ENCODE peak calls at places on chromosomes 4 and X, in eight cellular contexts. One of them, this sample, is unnamed.

GRCh38 chr4:24372915-24373314 is 211.4 kb downstream of the DHX15 start:
- DNase-seq in heart left ventricle: no peak
- DNase-seq in endothelial cell: no peak
- DNase-seq in colonic mucosa: no peak
- DNase-seq in astrocyte of the spinal cord: no peak
- DNase-seq in ascending aorta: no peak
- DNase-seq in sigmoid colon: no peak
- DNase-seq in SK-N-SH: no peak
- DNase-seq in this sample: no peak

GRCh38 chr4:788636-789297 is 37.2 kb downstream of the CPLX1 start:
- DNase-seq in heart left ventricle: no peak
- DNase-seq in endothelial cell: no peak
- DNase-seq in colonic mucosa: peak
- DNase-seq in astrocyte of the spinal cord: no peak
- DNase-seq in ascending aorta: no peak
- DNase-seq in sigmoid colon: peak
- DNase-seq in SK-N-SH: peak
- DNase-seq in this sample: no peak

GRCh38 chr4:2249526-2249991 is 7.6 kb upstream of the HAUS3 start:
- DNase-seq in heart left ventricle: no peak
- DNase-seq in endothelial cell: no peak
- DNase-seq in colonic mucosa: no peak
- DNase-seq in astrocyte of the spinal cord: no peak
- DNase-seq in ascending aorta: peak
- DNase-seq in sigmoid colon: no peak
- DNase-seq in SK-N-SH: no peak
- DNase-seq in this sample: no peak

GRCh38 chr4:120517966-120518365 is 404.6 kb downstream of the PRDM5 start:
- DNase-seq in heart left ventricle: peak
- DNase-seq in endothelial cell: no peak
- DNase-seq in colonic mucosa: peak
- DNase-seq in astrocyte of the spinal cord: peak
- DNase-seq in ascending aorta: no peak
- DNase-seq in sigmoid colon: peak
- DNase-seq in SK-N-SH: peak
- DNase-seq in this sample: no peak

GRCh38 chr4:142016031-142016430 is 379.6 kb downstream of the IL15 start:
- DNase-seq in heart left ventricle: no peak
- DNase-seq in endothelial cell: no peak
- DNase-seq in colonic mucosa: no peak
- DNase-seq in astrocyte of the spinal cord: no peak
- DNase-seq in ascending aorta: no peak
- DNase-seq in sigmoid colon: no peak
- DNase-seq in SK-N-SH: no peak
- DNase-seq in this sample: no peak

GRCh38 chr4:14883166-14883565 is 119.1 kb upstream of the CPEB2 start:
- DNase-seq in heart left ventricle: no peak
- DNase-seq in endothelial cell: no peak
- DNase-seq in colonic mucosa: no peak
- DNase-seq in astrocyte of the spinal cord: no peak
- DNase-seq in ascending aorta: no peak
- DNase-seq in sigmoid colon: no peak
- DNase-seq in SK-N-SH: no peak
- DNase-seq in this sample: no peak

GRCh38 chr4:63233679-63234078 is 1175.6 kb downstream of the TECRL start:
- DNase-seq in heart left ventricle: no peak
- DNase-seq in endothelial cell: no peak
- DNase-seq in colonic mucosa: no peak
- DNase-seq in astrocyte of the spinal cord: no peak
- DNase-seq in ascending aorta: no peak
- DNase-seq in sigmoid colon: no peak
- DNase-seq in SK-N-SH: no peak
- DNase-seq in this sample: no peak

GRCh38 chrX:1397441-1397840 is 5.5 kb upstream of the SLC25A6 start:
- DNase-seq in heart left ventricle: no peak
- DNase-seq in endothelial cell: no peak
- DNase-seq in colonic mucosa: no peak
- DNase-seq in astrocyte of the spinal cord: no peak
- DNase-seq in ascending aorta: no peak
- DNase-seq in sigmoid colon: peak
- DNase-seq in SK-N-SH: no peak
- DNase-seq in this sample: no peak

GRCh38 chr4:140309124-140309870 is 64.1 kb upstream of the SCOC start:
- DNase-seq in heart left ventricle: no peak
- DNase-seq in endothelial cell: no peak
- DNase-seq in colonic mucosa: peak
- DNase-seq in astrocyte of the spinal cord: peak
- DNase-seq in ascending aorta: no peak
- DNase-seq in sigmoid colon: no peak
- DNase-seq in SK-N-SH: no peak
- DNase-seq in this sample: no peak
- TF ChIP-seq CTCF in heart left ventricle: peak
- TF ChIP-seq CTCF in endothelial cell: no peak
- TF ChIP-seq CTCF in colonic mucosa: no peak
- TF ChIP-seq CTCF in astrocyte of the spinal cord: peak
- TF ChIP-seq CTCF in ascending aorta: no peak
- TF ChIP-seq CTCF in sigmoid colon: no peak
- TF ChIP-seq CTCF in SK-N-SH: peak
- TF ChIP-seq CTCF in this sample: no peak

DNA sequence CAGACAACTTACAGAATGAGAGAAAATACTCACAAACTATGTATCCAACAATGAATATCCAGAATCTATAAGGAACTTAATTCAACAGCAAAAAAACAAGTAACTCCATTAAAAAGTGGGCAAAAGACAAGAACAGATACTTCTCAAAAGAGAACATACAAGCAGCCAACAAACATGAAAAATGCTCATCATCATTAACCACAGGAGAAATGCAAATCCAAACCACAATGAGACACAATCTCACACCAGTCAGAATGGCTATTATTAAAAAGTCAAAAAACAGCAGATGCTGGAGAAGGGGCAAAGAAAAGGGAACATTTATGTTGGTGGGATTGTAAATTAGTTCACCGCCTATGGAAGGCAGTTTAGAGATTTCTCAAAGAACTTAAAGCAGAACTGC is 150.3 kb downstream of the FGF16 start:
- DNase-seq in heart left ventricle: no peak
- DNase-seq in endothelial cell: no peak
- DNase-seq in colonic mucosa: no peak
- DNase-seq in astrocyte of the spinal cord: no peak
- DNase-seq in ascending aorta: no peak
- DNase-seq in sigmoid colon: no peak
- DNase-seq in SK-N-SH: no peak
- DNase-seq in this sample: no peak
- TF ChIP-seq CTCF in heart left ventricle: no peak
- TF ChIP-seq CTCF in endothelial cell: no peak
- TF ChIP-seq CTCF in colonic mucosa: no peak
- TF ChIP-seq CTCF in astrocyte of the spinal cord: no peak
- TF ChIP-seq CTCF in ascending aorta: no peak
- TF ChIP-seq CTCF in sigmoid colon: no peak
- TF ChIP-seq CTCF in SK-N-SH: no peak
- TF ChIP-seq CTCF in this sample: no peak

DNA sequence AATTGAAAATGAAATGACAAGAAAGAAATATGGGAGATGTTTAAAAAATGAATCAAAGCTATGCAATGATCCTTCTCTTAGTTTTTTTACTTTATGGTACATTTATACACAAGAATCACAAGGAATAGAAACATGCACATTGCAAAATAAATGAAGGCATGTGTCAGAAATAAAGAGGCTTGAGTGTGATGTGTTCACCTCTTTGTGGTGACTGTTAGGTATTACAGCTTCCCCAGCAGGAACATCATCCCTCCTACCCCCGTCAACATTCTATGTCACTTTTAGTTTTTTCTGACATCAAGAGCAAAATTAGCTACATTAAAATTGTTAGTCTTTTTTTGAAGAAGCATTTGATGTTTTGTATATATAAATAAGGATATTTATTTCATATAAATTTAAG is 214.8 kb downstream of the SLC4A4 start:
- DNase-seq in heart left ventricle: no peak
- DNase-seq in endothelial cell: no peak
- DNase-seq in colonic mucosa: no peak
- DNase-seq in astrocyte of the spinal cord: peak
- DNase-seq in ascending aorta: no peak
- DNase-seq in sigmoid colon: no peak
- DNase-seq in SK-N-SH: peak
- DNase-seq in this sample: no peak
- TF ChIP-seq CTCF in heart left ventricle: peak
- TF ChIP-seq CTCF in endothelial cell: peak
- TF ChIP-seq CTCF in colonic mucosa: peak
- TF ChIP-seq CTCF in astrocyte of the spinal cord: peak
- TF ChIP-seq CTCF in ascending aorta: peak
- TF ChIP-seq CTCF in sigmoid colon: no peak
- TF ChIP-seq CTCF in SK-N-SH: peak
- TF ChIP-seq CTCF in this sample: no peak

GRCh38 chr4:74158561-74159396 is 861 bp downstream of the MTHFD2L start:
- DNase-seq in heart left ventricle: no peak
- DNase-seq in endothelial cell: no peak
- DNase-seq in colonic mucosa: no peak
- DNase-seq in astrocyte of the spinal cord: peak
- DNase-seq in ascending aorta: no peak
- DNase-seq in sigmoid colon: no peak
- DNase-seq in SK-N-SH: no peak
- DNase-seq in this sample: no peak

GRCh38 chr4:74157743-74158560 is at the start of gene MTHFD2L:
- DNase-seq in heart left ventricle: peak
- DNase-seq in endothelial cell: peak
- DNase-seq in colonic mucosa: peak
- DNase-seq in astrocyte of the spinal cord: peak
- DNase-seq in ascending aorta: peak
- DNase-seq in sigmoid colon: peak
- DNase-seq in SK-N-SH: peak
- DNase-seq in this sample: peak

GRCh38 chr4:74156521-74156920 is 1.4 kb upstream of the MTHFD2L start:
- DNase-seq in heart left ventricle: no peak
- DNase-seq in endothelial cell: no peak
- DNase-seq in colonic mucosa: no peak
- DNase-seq in astrocyte of the spinal cord: no peak
- DNase-seq in ascending aorta: no peak
- DNase-seq in sigmoid colon: no peak
- DNase-seq in SK-N-SH: no peak
- DNase-seq in this sample: no peak

GRCh38 chr4:74159397-74159709 is 1.4 kb downstream of the MTHFD2L start:
- DNase-seq in heart left ventricle: no peak
- DNase-seq in endothelial cell: no peak
- DNase-seq in colonic mucosa: no peak
- DNase-seq in astrocyte of the spinal cord: no peak
- DNase-seq in ascending aorta: no peak
- DNase-seq in sigmoid colon: no peak
- DNase-seq in SK-N-SH: no peak
- DNase-seq in this sample: no peak

DNA sequence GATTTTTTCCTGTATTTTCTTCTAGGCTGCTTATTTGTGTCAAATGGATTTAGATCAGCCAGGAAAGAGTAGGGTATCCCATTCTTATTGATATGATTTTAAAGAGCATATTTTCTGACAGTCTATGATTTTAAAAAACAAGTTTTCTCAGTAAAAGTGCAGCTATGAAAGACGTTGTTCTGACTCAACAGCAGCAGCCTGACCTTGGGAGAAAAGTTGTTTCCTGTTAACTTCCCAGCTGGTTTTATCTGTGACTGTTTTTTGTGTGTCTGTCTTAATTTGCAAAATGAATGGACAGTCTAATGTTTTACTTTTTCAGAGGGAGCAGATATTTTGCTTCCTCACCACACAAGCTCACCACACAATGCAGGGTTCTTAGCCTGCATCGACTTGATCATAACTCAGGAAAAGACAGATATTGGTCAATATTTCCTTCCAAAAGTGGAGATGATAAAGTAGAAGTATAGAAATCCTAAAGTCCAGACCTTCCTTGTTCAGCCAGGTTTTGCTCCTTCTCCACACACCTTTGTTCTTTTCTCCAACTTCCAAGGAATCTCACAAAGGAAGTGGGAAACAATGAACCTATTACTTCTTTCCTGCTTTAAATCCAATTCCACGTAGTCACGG is 689 bp upstream of the MTHFD2L start:
- DNase-seq in heart left ventricle: no peak
- DNase-seq in endothelial cell: no peak
- DNase-seq in colonic mucosa: no peak
- DNase-seq in astrocyte of the spinal cord: peak
- DNase-seq in ascending aorta: no peak
- DNase-seq in sigmoid colon: no peak
- DNase-seq in SK-N-SH: no peak
- DNase-seq in this sample: no peak
- TF ChIP-seq CTCF in heart left ventricle: no peak
- TF ChIP-seq CTCF in endothelial cell: no peak
- TF ChIP-seq CTCF in colonic mucosa: no peak
- TF ChIP-seq CTCF in astrocyte of the spinal cord: no peak
- TF ChIP-seq CTCF in ascending aorta: no peak
- TF ChIP-seq CTCF in sigmoid colon: no peak
- TF ChIP-seq CTCF in SK-N-SH: no peak
- TF ChIP-seq CTCF in this sample: no peak

DNA sequence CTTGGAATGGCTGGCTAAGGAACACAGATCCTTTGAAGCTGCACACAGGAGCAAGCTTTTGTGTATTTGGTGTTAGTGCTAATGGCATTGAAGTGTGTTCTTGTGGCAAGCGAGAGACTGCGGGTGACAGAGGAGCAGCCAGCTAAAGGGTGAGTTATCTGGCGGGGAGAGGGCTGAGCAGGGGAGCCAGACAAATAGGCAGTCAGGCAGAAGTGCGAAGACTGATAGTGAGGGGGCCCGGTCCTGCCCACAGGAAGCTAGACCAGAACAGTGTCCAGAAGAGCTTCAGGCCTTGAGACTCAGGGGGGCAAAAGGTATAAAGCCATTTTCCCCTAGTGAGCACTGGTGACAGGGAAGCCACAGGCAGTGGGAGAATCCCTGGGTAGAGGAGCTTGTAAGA is 49.6 kb upstream of the MAMLD1 start:
- DNase-seq in heart left ventricle: no peak
- DNase-seq in endothelial cell: no peak
- DNase-seq in colonic mucosa: no peak
- DNase-seq in astrocyte of the spinal cord: no peak
- DNase-seq in ascending aorta: no peak
- DNase-seq in sigmoid colon: no peak
- DNase-seq in SK-N-SH: no peak
- DNase-seq in this sample: no peak
- TF ChIP-seq CTCF in heart left ventricle: no peak
- TF ChIP-seq CTCF in endothelial cell: no peak
- TF ChIP-seq CTCF in colonic mucosa: no peak
- TF ChIP-seq CTCF in astrocyte of the spinal cord: no peak
- TF ChIP-seq CTCF in ascending aorta: no peak
- TF ChIP-seq CTCF in sigmoid colon: no peak
- TF ChIP-seq CTCF in SK-N-SH: no peak
- TF ChIP-seq CTCF in this sample: no peak

DNA sequence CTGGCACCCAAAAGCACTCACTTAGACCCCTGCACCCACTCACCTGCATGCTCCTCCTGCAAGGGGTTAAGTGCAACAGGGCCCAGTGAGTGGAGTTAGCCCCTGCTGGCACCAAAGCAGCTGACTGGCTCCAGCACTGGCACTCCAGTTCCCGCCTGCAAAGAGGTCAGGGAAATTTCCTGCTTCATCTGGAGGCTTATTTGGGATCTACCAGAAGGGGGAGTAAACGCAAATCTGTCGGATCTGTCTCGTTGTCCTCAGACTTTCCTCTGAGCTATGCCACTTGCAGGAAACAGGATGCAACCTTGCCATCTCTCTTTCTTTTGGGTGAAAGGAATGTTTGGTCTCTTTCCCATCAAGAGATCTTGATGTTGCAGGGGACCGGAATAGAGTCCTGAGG is 435.6 kb downstream of the PCDH10 start:
- DNase-seq in heart left ventricle: no peak
- DNase-seq in endothelial cell: no peak
- DNase-seq in colonic mucosa: no peak
- DNase-seq in astrocyte of the spinal cord: no peak
- DNase-seq in ascending aorta: no peak
- DNase-seq in sigmoid colon: no peak
- DNase-seq in SK-N-SH: peak
- DNase-seq in this sample: no peak
- TF ChIP-seq CTCF in heart left ventricle: no peak
- TF ChIP-seq CTCF in endothelial cell: no peak
- TF ChIP-seq CTCF in colonic mucosa: no peak
- TF ChIP-seq CTCF in astrocyte of the spinal cord: no peak
- TF ChIP-seq CTCF in ascending aorta: no peak
- TF ChIP-seq CTCF in sigmoid colon: no peak
- TF ChIP-seq CTCF in SK-N-SH: peak
- TF ChIP-seq CTCF in this sample: no peak